ENCODE peak calls at places on chromosome X, in eight cellular contexts. Z is T-helper 1 cell; Y is RKO; D is activated naive CD8-positive, alpha-beta T cell treated with anti-CD3 and anti-CD28 coated beads for 36 hours; X is mucosa of descending colon; U is CD8-positive, alpha-beta T cell; H is stimulated activated CD4-positive, alpha-beta T cell treated with anti-CD3 and anti-CD28 coated beads, TNF-alpha, amount 100 ng/mL, for 1 hour; O is cardiac septum. R is an unnamed sample.
A peak's percentile ranks its signal among the peaks of the same experiment; 100 is the strongest.

GRCh38 chrX:106341823-106342222 is 173.7 kb downstream of the PWWP3B start:
- DNase-seq in Z (no peak), Y (peak; percentile 10), D (no peak), X (no peak), U (no peak), H (no peak), O (no peak), R (no peak)

GRCh38 chrX:151729056-151729725 is 5.4 kb upstream of the CNGA2 start:
- DNase-seq in Z (no peak), Y (no peak), D (no peak), X (no peak), U (no peak), H (no peak), O (peak; percentile 49), R (no peak)

GRCh38 chrX:148601034-148601433 is 100.6 kb downstream of the AFF2 start:
- DNase-seq in Z (no peak), Y (peak; percentile 31), D (no peak), X (no peak), U (no peak), H (no peak), O (no peak), R (no peak)

GRCh38 chrX:71487814-71488213 is 45.1 kb upstream of the OGT start:
- DNase-seq in Z (no peak), Y (no peak), D (no peak), X (no peak), U (no peak), H (no peak), O (no peak), R (no peak)

GRCh38 chrX:76279007-76279406 is 106.1 kb downstream of the PBDC1 start:
- DNase-seq in Z (peak; percentile 22), Y (peak; percentile 68), D (peak; percentile 2), X (peak; percentile 62), U (peak; percentile 11), H (peak; percentile 3), O (no peak), R (peak; percentile 27)

GRCh38 chrX:40006025-40007017 is 91.4 kb downstream of the BCOR start:
- DNase-seq in Z (no peak), Y (no peak), D (peak; percentile 54), X (peak; percentile 71), U (no peak), H (no peak), O (no peak), R (peak; percentile 71)

GRCh38 chrX:545488-545887 is 85.1 kb upstream of the SHOX start:
- DNase-seq in Z (no peak), Y (no peak), D (no peak), X (no peak), U (no peak), H (no peak), O (no peak), R (no peak)

GRCh38 chrX:18210470-18210869 is 10.2 kb downstream of the BEND2 start:
- DNase-seq in Z (no peak), Y (peak; percentile 42), D (no peak), X (no peak), U (no peak), H (no peak), O (no peak), R (no peak)

GRCh38 chrX:149641832-149642231 is 10.2 kb upstream of the TMEM185A start:
- DNase-seq in Z (no peak), Y (no peak), D (no peak), X (no peak), U (no peak), H (no peak), O (no peak), R (no peak)

GRCh38 chrX:107826286-107827136 is 845 bp downstream of the MID2 start:
- DNase-seq in Z (peak; percentile 17), Y (peak; percentile 43), D (peak; percentile 36), X (peak; percentile 16), U (peak; percentile 21), H (peak; percentile 5), O (no peak), R (peak; percentile 14)

GRCh38 chrX:13463608-13464007 is 105.8 kb upstream of the EGFL6 start:
- DNase-seq in Z (no peak), Y (peak; percentile 57), D (no peak), X (peak; percentile 42), U (no peak), H (no peak), O (no peak), R (peak; percentile 49)

GRCh38 chrX:13216139-13216538 is 103.7 kb downstream of the ATXN3L start:
- DNase-seq in Z (no peak), Y (no peak), D (no peak), X (no peak), U (no peak), H (no peak), O (no peak), R (no peak)

GRCh38 chrX:42269186-42269585 is 345.8 kb upstream of the CASK start:
- DNase-seq in Z (no peak), Y (no peak), D (no peak), X (no peak), U (no peak), H (no peak), O (no peak), R (no peak)

GRCh38 chrX:12032082-12032481 is 106.2 kb upstream of the FRMPD4 start:
- DNase-seq in Z (no peak), Y (no peak), D (no peak), X (no peak), U (no peak), H (no peak), O (no peak), R (no peak)

GRCh38 chrX:65985922-65986588 is 53.8 kb downstream of the VSIG4 start:
- DNase-seq in Z (peak; percentile 11), Y (peak; percentile 58), D (peak; percentile 48), X (peak; percentile 58), U (peak; percentile 13), H (peak; percentile 7), O (no peak), R (peak; percentile 12)

GRCh38 chrX:44225667-44226066 is 117.8 kb downstream of the EFHC2 start:
- DNase-seq in Z (no peak), Y (no peak), D (no peak), X (no peak), U (no peak), H (no peak), O (no peak), R (no peak)

GRCh38 chrX:155216940-155217450 is 735 bp downstream of the VBP1 start:
- DNase-seq in Z (no peak), Y (peak; percentile 37), D (no peak), X (no peak), U (no peak), H (no peak), O (no peak), R (no peak)

GRCh38 chrX:8783100-8784098 is 17.8 kb downstream of the FAM9A start:
- DNase-seq in Z (peak; percentile 17), Y (no peak), D (peak; percentile 43), X (peak; percentile 28), U (peak; percentile 1), H (peak; percentile 1), O (no peak), R (no peak)

GRCh38 chrX:133726211-133726630 is 259.2 kb downstream of the GPC3 start:
- DNase-seq in Z (no peak), Y (peak; percentile 41), D (no peak), X (no peak), U (no peak), H (no peak), O (no peak), R (no peak)

GRCh38 chrX:133776072-133776471 is 209.3 kb downstream of the GPC3 start:
- DNase-seq in Z (peak; percentile 20), Y (no peak), D (peak; percentile 12), X (peak; percentile 5), U (peak; percentile 14), H (peak; percentile 21), O (no peak), R (peak; percentile 9)

GRCh38 chrX:19990519-19991349 is at the start of gene BCLAF3:
- DNase-seq in Z (peak; percentile 71), Y (peak; percentile 85), D (peak; percentile 91), X (peak; percentile 88), U (peak; percentile 80), H (peak; percentile 83), O (peak; percentile 94), R (peak; percentile 92)

GRCh38 chrX:134886201-134886600 is 104.6 kb upstream of the SMIM10 start:
- DNase-seq in Z (no peak), Y (peak; percentile 8), D (no peak), X (no peak), U (no peak), H (no peak), O (no peak), R (no peak)

GRCh38 chrX:77788050-77788449 is 2.0 kb upstream of the ATRX start:
- DNase-seq in Z (no peak), Y (peak; percentile 20), D (peak; percentile 3), X (peak; percentile 50), U (no peak), H (no peak), O (no peak), R (no peak)

GRCh38 chrX:140815868-140816267 is 106.3 kb downstream of the LINC00632 start:
- DNase-seq in Z (no peak), Y (no peak), D (no peak), X (no peak), U (no peak), H (no peak), O (no peak), R (no peak)

GRCh38 chrX:153735274-153735673 is 10.6 kb downstream of the ABCD1 start:
- DNase-seq in Z (no peak), Y (peak; percentile 49), D (no peak), X (no peak), U (no peak), H (no peak), O (no peak), R (no peak)

GRCh38 chrX:19344661-19345060 is 934 bp downstream of the PDHA1 start:
- DNase-seq in Z (no peak), Y (no peak), D (no peak), X (no peak), U (no peak), H (no peak), O (no peak), R (no peak)

GRCh38 chrX:28205905-28206304 is 224.7 kb upstream of the DCAF8L1 start:
- DNase-seq in Z (no peak), Y (no peak), D (no peak), X (peak; percentile 6), U (no peak), H (no peak), O (no peak), R (no peak)

GRCh38 chrX:10549280-10549679 is 71.1 kb downstream of the MID1 start:
- DNase-seq in Z (no peak), Y (no peak), D (no peak), X (peak; percentile 75), U (no peak), H (no peak), O (no peak), R (peak; percentile 49)

GRCh38 chrX:34915463-34916225 is 27.0 kb upstream of the FAM47B start:
- DNase-seq in Z (no peak), Y (no peak), D (no peak), X (no peak), U (no peak), H (no peak), O (no peak), R (no peak)

R was measured in transverse colon.